ENCODE peak calls at places on chromosomes 1 and 21, in five cellular contexts. One of them, this sample, is unnamed.
A peak's percentile ranks its signal among the peaks of the same experiment; 100 is the strongest.

GRCh38 chr1:205141236-205142104 is 19.7 kb upstream of the RBBP5 start:
- DNase-seq in H1: peak; percentile 87
- DNase-seq in GM12878: peak; percentile 30
- DNase-seq in K562: peak; percentile 91
- DNase-seq in HepG2: peak; percentile 66
- DNase-seq in this sample: peak; percentile 76

GRCh38 chr1:53366901-53367502 is 39.1 kb upstream of the LRP8 start:
- DNase-seq in H1: peak; percentile 33
- DNase-seq in GM12878: no peak
- DNase-seq in K562: no peak
- DNase-seq in HepG2: no peak
- DNase-seq in this sample: no peak

GRCh38 chr1:200971428-200971903 is 52.0 kb downstream of the KIF21B start:
- DNase-seq in H1: no peak
- DNase-seq in GM12878: peak; percentile 25
- DNase-seq in K562: no peak
- DNase-seq in HepG2: no peak
- DNase-seq in this sample: no peak

GRCh38 chr1:155261888-155262673 is at the start of gene SCAMP3:
- DNase-seq in H1: peak; percentile 90
- DNase-seq in GM12878: peak; percentile 96
- DNase-seq in K562: peak; percentile 98
- DNase-seq in HepG2: peak; percentile 97
- DNase-seq in this sample: peak; percentile 100

GRCh38 chr1:80896957-80897356 is 903.8 kb upstream of the ADGRL2 start:
- DNase-seq in H1: no peak
- DNase-seq in GM12878: no peak
- DNase-seq in K562: no peak
- DNase-seq in HepG2: no peak
- DNase-seq in this sample: no peak

GRCh38 chr1:114482585-114482984 is 28.4 kb downstream of the TRIM33 start:
- DNase-seq in H1: no peak
- DNase-seq in GM12878: no peak
- DNase-seq in K562: no peak
- DNase-seq in HepG2: no peak
- DNase-seq in this sample: no peak

GRCh38 chr21:21216013-21216412 is 217.8 kb downstream of the NCAM2 start:
- DNase-seq in H1: no peak
- DNase-seq in GM12878: no peak
- DNase-seq in K562: no peak
- DNase-seq in HepG2: no peak
- DNase-seq in this sample: no peak

GRCh38 chr1:81157686-81158085 is 643.0 kb upstream of the ADGRL2 start:
- DNase-seq in H1: no peak
- DNase-seq in GM12878: no peak
- DNase-seq in K562: no peak
- DNase-seq in HepG2: no peak
- DNase-seq in this sample: no peak

GRCh38 chr1:167516404-167517388 is 1.6 kb downstream of the CD247 start:
- DNase-seq in H1: peak; percentile 42
- DNase-seq in GM12878: no peak
- DNase-seq in K562: no peak
- DNase-seq in HepG2: no peak
- DNase-seq in this sample: no peak

GRCh38 chr1:244216836-244217235 is 165.8 kb downstream of the ZBTB18 start:
- DNase-seq in H1: no peak
- DNase-seq in GM12878: no peak
- DNase-seq in K562: no peak
- DNase-seq in HepG2: no peak
- DNase-seq in this sample: no peak

GRCh38 chr1:154682252-154682651 is 74.3 kb upstream of the ADAR start:
- DNase-seq in H1: no peak
- DNase-seq in GM12878: no peak
- DNase-seq in K562: no peak
- DNase-seq in HepG2: no peak
- DNase-seq in this sample: no peak

GRCh38 chr1:176017722-176018121 is 189.4 kb downstream of the COP1 start:
- DNase-seq in H1: no peak
- DNase-seq in GM12878: no peak
- DNase-seq in K562: no peak
- DNase-seq in HepG2: no peak
- DNase-seq in this sample: no peak

GRCh38 chr1:222616535-222616934 is 1.4 kb upstream of the MIA3 start:
- DNase-seq in H1: no peak
- DNase-seq in GM12878: no peak
- DNase-seq in K562: no peak
- DNase-seq in HepG2: peak; percentile 22
- DNase-seq in this sample: peak; percentile 8

GRCh38 chr1:225480825-225481434 is 53.1 kb upstream of the LBR start:
- DNase-seq in H1: peak; percentile 95
- DNase-seq in GM12878: no peak
- DNase-seq in K562: peak; percentile 74
- DNase-seq in HepG2: peak; percentile 36
- DNase-seq in this sample: peak; percentile 76

GRCh38 chr1:54407957-54408700 is 1.9 kb upstream of the SSBP3 start:
- DNase-seq in H1: no peak
- DNase-seq in GM12878: no peak
- DNase-seq in K562: peak; percentile 89
- DNase-seq in HepG2: no peak
- DNase-seq in this sample: peak; percentile 67

GRCh38 chr21:45050786-45051489 is 23.4 kb upstream of the ADARB1 start:
- DNase-seq in H1: no peak
- DNase-seq in GM12878: no peak
- DNase-seq in K562: no peak
- DNase-seq in HepG2: no peak
- DNase-seq in this sample: peak; percentile 55

GRCh38 chr1:221023482-221023881 is 144.2 kb downstream of the HLX start:
- DNase-seq in H1: no peak
- DNase-seq in GM12878: no peak
- DNase-seq in K562: no peak
- DNase-seq in HepG2: no peak
- DNase-seq in this sample: no peak

GRCh38 chr1:70427976-70428375 is 16.9 kb downstream of the CTH start:
- DNase-seq in H1: no peak
- DNase-seq in GM12878: no peak
- DNase-seq in K562: no peak
- DNase-seq in HepG2: no peak
- DNase-seq in this sample: no peak

GRCh38 chr1:2860476-2861142 is 59.1 kb upstream of the TTC34 start:
- DNase-seq in H1: no peak
- DNase-seq in GM12878: no peak
- DNase-seq in K562: no peak
- DNase-seq in HepG2: no peak
- DNase-seq in this sample: no peak

GRCh38 chr21:36549470-36549869 is 69.5 kb upstream of the CLDN14 start:
- DNase-seq in H1: peak; percentile 41
- DNase-seq in GM12878: no peak
- DNase-seq in K562: no peak
- DNase-seq in HepG2: no peak
- DNase-seq in this sample: no peak

GRCh38 chr1:85581138-85581801 is 709 bp downstream of the CCN1 start:
- DNase-seq in H1: peak; percentile 82
- DNase-seq in GM12878: no peak
- DNase-seq in K562: peak; percentile 86
- DNase-seq in HepG2: peak; percentile 69
- DNase-seq in this sample: peak; percentile 76

GRCh38 chr1:71269823-71270222 is 189.0 kb upstream of the ZRANB2 start:
- DNase-seq in H1: no peak
- DNase-seq in GM12878: no peak
- DNase-seq in K562: no peak
- DNase-seq in HepG2: no peak
- DNase-seq in this sample: no peak

GRCh38 chr1:235858784-235859183 is 7.9 kb downstream of the LYST start:
- DNase-seq in H1: no peak
- DNase-seq in GM12878: no peak
- DNase-seq in K562: no peak
- DNase-seq in HepG2: no peak
- DNase-seq in this sample: peak; percentile 24

GRCh38 chr1:31837441-31838158 is 21.8 kb upstream of the SPOCD1 start:
- DNase-seq in H1: no peak
- DNase-seq in GM12878: no peak
- DNase-seq in K562: no peak
- DNase-seq in HepG2: no peak
- DNase-seq in this sample: no peak

GRCh38 chr1:229107302-229107815 is 163.6 kb upstream of the RAB4A start:
- DNase-seq in H1: no peak
- DNase-seq in GM12878: no peak
- DNase-seq in K562: no peak
- DNase-seq in HepG2: no peak
- DNase-seq in this sample: no peak

GRCh38 chr1:10794724-10795304 is 1.6 kb downstream of the CASZ1 start:
- DNase-seq in H1: peak; percentile 68
- DNase-seq in GM12878: no peak
- DNase-seq in K562: no peak
- DNase-seq in HepG2: no peak
- DNase-seq in this sample: no peak

GRCh38 chr1:40944841-40945430 is 34.6 kb upstream of the CTPS1 start:
- DNase-seq in H1: no peak
- DNase-seq in GM12878: no peak
- DNase-seq in K562: no peak
- DNase-seq in HepG2: peak; percentile 64
- DNase-seq in this sample: no peak

GRCh38 chr1:47225430-47226100 is 6.5 kb downstream of the TAL1 start:
- DNase-seq in H1: no peak
- DNase-seq in GM12878: no peak
- DNase-seq in K562: no peak
- DNase-seq in HepG2: no peak
- DNase-seq in this sample: no peak

GRCh38 chr1:5713101-5713820 is 279.0 kb downstream of the NPHP4 start:
- DNase-seq in H1: no peak
- DNase-seq in GM12878: no peak
- DNase-seq in K562: no peak
- DNase-seq in HepG2: no peak
- DNase-seq in this sample: no peak

GRCh38 chr1:203280061-203280460 is 25.3 kb upstream of the BTG2 start:
- DNase-seq in H1: no peak
- DNase-seq in GM12878: no peak
- DNase-seq in K562: no peak
- DNase-seq in HepG2: no peak
- DNase-seq in this sample: no peak

GRCh38 chr1:203281033-203281432 is 24.3 kb upstream of the BTG2 start:
- DNase-seq in H1: peak; percentile 39
- DNase-seq in GM12878: no peak
- DNase-seq in K562: no peak
- DNase-seq in HepG2: no peak
- DNase-seq in this sample: peak; percentile 60

GRCh38 chr1:203283597-203283996 is 21.7 kb upstream of the BTG2 start:
- DNase-seq in H1: no peak
- DNase-seq in GM12878: no peak
- DNase-seq in K562: no peak
- DNase-seq in HepG2: no peak
- DNase-seq in this sample: no peak

GRCh38 chr1:203282720-203283542 is 22.4 kb upstream of the BTG2 start:
- DNase-seq in H1: no peak
- DNase-seq in GM12878: no peak
- DNase-seq in K562: no peak
- DNase-seq in HepG2: no peak
- DNase-seq in this sample: no peak

GRCh38 chr1:203281851-203282661 is 23.3 kb upstream of the BTG2 start:
- DNase-seq in H1: peak; percentile 34
- DNase-seq in GM12878: no peak
- DNase-seq in K562: no peak
- DNase-seq in HepG2: peak; percentile 29
- DNase-seq in this sample: no peak
- TF ChIP-seq KDM1A in H1: no peak
- TF ChIP-seq KDM1A in GM12878: no peak
- TF ChIP-seq KDM1A in K562: no peak
- TF ChIP-seq KDM1A in HepG2: no peak
- TF ChIP-seq KDM1A in this sample: no peak

DNA sequence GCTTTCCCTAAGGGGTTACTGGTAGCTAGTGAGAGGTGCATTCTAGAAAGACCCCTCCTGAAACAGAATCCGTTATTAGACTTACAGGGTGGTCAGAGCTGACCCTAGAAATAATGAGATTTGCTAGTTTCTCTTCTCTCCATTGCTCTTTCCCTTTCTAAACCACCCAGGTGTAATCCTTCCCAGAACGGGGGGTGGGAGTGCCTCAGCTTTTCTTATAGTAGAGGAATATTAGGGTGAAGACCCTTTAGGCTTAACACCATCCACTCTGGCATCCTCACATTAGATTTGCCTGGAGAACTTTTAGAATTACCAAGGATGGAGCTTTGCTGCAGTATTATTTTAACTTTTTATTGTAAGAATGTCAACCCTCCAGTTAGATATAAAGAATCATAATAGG is 49.4 kb downstream of the CAPN9 start:
- DNase-seq in H1: no peak
- DNase-seq in GM12878: no peak
- DNase-seq in K562: no peak
- DNase-seq in HepG2: no peak
- DNase-seq in this sample: no peak
- H3K4me2 ChIP-seq in H1: no peak overlapping the region
- H3K4me2 ChIP-seq in GM12878: no peak overlapping the region
- H3K4me2 ChIP-seq in K562: no peak overlapping the region
- H3K4me2 ChIP-seq in HepG2: no peak overlapping the region
- H3K4me2 ChIP-seq in this sample: no peak overlapping the region

DNA sequence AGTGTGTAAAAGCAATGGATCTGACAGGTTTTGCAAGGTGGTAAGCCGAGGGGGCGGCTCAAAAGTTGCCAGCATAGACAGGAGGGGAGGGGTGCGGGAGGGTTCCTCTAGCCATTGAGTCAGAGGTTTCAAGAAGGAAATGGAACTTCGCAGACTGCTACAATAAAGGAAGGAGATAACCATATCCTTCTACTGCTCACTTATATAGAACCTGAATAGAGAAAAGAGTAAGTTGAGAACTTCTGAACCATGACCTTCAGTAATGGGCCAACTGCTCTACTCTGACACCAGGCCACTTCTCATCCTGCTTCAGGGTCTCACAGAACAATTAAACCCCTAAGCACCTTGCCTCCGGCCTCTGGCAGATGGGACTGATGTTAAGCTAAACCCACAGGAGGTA is 26.3 kb upstream of the BCAR3 start:
- DNase-seq in H1: no peak
- DNase-seq in GM12878: peak; percentile 69
- DNase-seq in K562: no peak
- DNase-seq in HepG2: no peak
- DNase-seq in this sample: no peak
- TF ChIP-seq KDM1A in H1: no peak
- TF ChIP-seq KDM1A in GM12878: no peak
- TF ChIP-seq KDM1A in K562: no peak
- TF ChIP-seq KDM1A in HepG2: no peak
- TF ChIP-seq KDM1A in this sample: no peak

GRCh38 chr1:94334764-94335163 is 83.4 kb upstream of the ABCD3 start:
- DNase-seq in H1: no peak
- DNase-seq in GM12878: no peak
- DNase-seq in K562: no peak
- DNase-seq in HepG2: no peak
- DNase-seq in this sample: no peak

GRCh38 chr1:94332516-94332915 is 85.7 kb upstream of the ABCD3 start:
- DNase-seq in H1: no peak
- DNase-seq in GM12878: no peak
- DNase-seq in K562: no peak
- DNase-seq in HepG2: no peak
- DNase-seq in this sample: no peak

GRCh38 chr1:94332952-94333351 is 85.2 kb upstream of the ABCD3 start:
- DNase-seq in H1: no peak
- DNase-seq in GM12878: no peak
- DNase-seq in K562: no peak
- DNase-seq in HepG2: peak; percentile 59
- DNase-seq in this sample: no peak

GRCh38 chr1:94335447-94335846 is 82.7 kb upstream of the ABCD3 start:
- DNase-seq in H1: no peak
- DNase-seq in GM12878: no peak
- DNase-seq in K562: no peak
- DNase-seq in HepG2: no peak
- DNase-seq in this sample: no peak

GRCh38 chr1:94334156-94334555 is 84.0 kb upstream of the ABCD3 start:
- DNase-seq in H1: no peak
- DNase-seq in GM12878: no peak
- DNase-seq in K562: no peak
- DNase-seq in HepG2: no peak
- DNase-seq in this sample: no peak
- H3K4me2 ChIP-seq in H1: no peak overlapping the region
- H3K4me2 ChIP-seq in GM12878: no peak overlapping the region
- H3K4me2 ChIP-seq in K562: no peak overlapping the region
- H3K4me2 ChIP-seq in HepG2: no peak overlapping the region
- H3K4me2 ChIP-seq in this sample: no peak overlapping the region